ENCODE peak calls at places on chromosomes 6 and 20, in nine cellular contexts. U is activated T-helper 1 cell treated with anti-CD3 and anti-CD28 coated beads, Interleukin-12 subunit alpha, Interleukin-12 subunit beta, Interleukin-2, Interleukin-4 antibody, amounts not matched to agents 30 ng/mL and 10 ng/mL and 1 ng/mL, durations not matched to agents 14 hours and 24 hours and 36 hours; A is kidney; Q is A673; B is NCI-H2081; W is HT-29; J is activated CD8-positive, alpha-beta memory T cell treated with anti-CD3 and anti-CD28 coated beads for 4 hours; M is WERI-Rb-1; Y is BE2C. E is an unnamed sample.

GRCh38 chr6:29791162-29791561 is 36.5 kb upstream of the HLA-G start:
- DNase-seq in U (no peak), A (no peak), Q (no peak), B (no peak), W (no peak), J (no peak), M (no peak), Y (no peak), E (no peak)

GRCh38 chr6:139068846-139069245 is 40.3 kb downstream of the ABRACL start:
- DNase-seq in U (no peak), A (no peak), Q (no peak), B (no peak), W (no peak), J (no peak), M (no peak), Y (no peak), E (no peak)

GRCh38 chr6:130132286-130132701 is 90.5 kb downstream of the SAMD3 start:
- DNase-seq in U (peak; percentile 72), A (no peak), Q (no peak), B (no peak), W (no peak), J (peak; percentile 9), M (no peak), Y (no peak), E (no peak)

GRCh38 chr20:64079273-64080012 is at the start of gene RGS19:
- DNase-seq in U (peak; percentile 75), A (peak; percentile 89), Q (peak; percentile 71), B (peak; percentile 72), W (peak; percentile 80), J (no peak), M (peak; percentile 55), Y (peak; percentile 81), E (peak; percentile 83)

GRCh38 chr20:47990507-47991132 is 205.3 kb upstream of the SULF2 start:
- DNase-seq in U (no peak), A (no peak), Q (no peak), B (no peak), W (no peak), J (no peak), M (no peak), Y (no peak), E (no peak)

GRCh38 chr6:168404560-168404959 is 36.4 kb upstream of the SMOC2 start:
- DNase-seq in U (no peak), A (no peak), Q (no peak), B (no peak), W (no peak), J (no peak), M (no peak), Y (no peak), E (no peak)

GRCh38 chr20:63551068-63551467 is 2.9 kb upstream of the FNDC11 start:
- DNase-seq in U (no peak), A (no peak), Q (no peak), B (no peak), W (no peak), J (no peak), M (no peak), Y (peak; percentile 60), E (no peak)

GRCh38 chr6:31143148-31143547 is 4.3 kb upstream of the PSORS1C2 start:
- DNase-seq in U (no peak), A (no peak), Q (no peak), B (no peak), W (no peak), J (no peak), M (peak; percentile 92), Y (no peak), E (no peak)

GRCh38 chr6:38167598-38167997 is 348.1 kb downstream of the ZFAND3 start:
- DNase-seq in U (no peak), A (no peak), Q (no peak), B (no peak), W (no peak), J (no peak), M (no peak), Y (no peak), E (no peak)

GRCh38 chr6:140300331-140300730 is 925.9 kb upstream of the CITED2 start:
- DNase-seq in U (no peak), A (no peak), Q (no peak), B (no peak), W (no peak), J (no peak), M (no peak), Y (no peak), E (no peak)

GRCh38 chr6:24359640-24360454 is 2.0 kb upstream of the DCDC2 start:
- DNase-seq in U (peak; percentile 70), A (peak; percentile 97), Q (peak; percentile 98), B (peak; percentile 97), W (peak; percentile 89), J (peak; percentile 60), M (peak; percentile 98), Y (peak; percentile 95), E (peak; percentile 73)

GRCh38 chr6:156778615-156779205 is 1.5 kb downstream of the ARID1B start:
- DNase-seq in U (peak; percentile 44), A (peak; percentile 90), Q (peak; percentile 66), B (peak; percentile 21), W (peak; percentile 26), J (no peak), M (peak; percentile 54), Y (peak; percentile 67), E (peak; percentile 48)

GRCh38 chr20:32797160-32797468 is 22.6 kb upstream of the MAPRE1 start:
- DNase-seq in U (no peak), A (no peak), Q (no peak), B (no peak), W (no peak), J (no peak), M (no peak), Y (no peak), E (no peak)

GRCh38 chr6:42471714-42472113 is 20.0 kb upstream of the TRERF1 start:
- DNase-seq in U (no peak), A (no peak), Q (no peak), B (no peak), W (no peak), J (no peak), M (no peak), Y (no peak), E (no peak)

GRCh38 chr6:5286780-5287179 is 25.5 kb downstream of the FARS2 start:
- DNase-seq in U (no peak), A (no peak), Q (no peak), B (no peak), W (no peak), J (no peak), M (no peak), Y (no peak), E (no peak)

GRCh38 chr6:139027620-139028182 is 844 bp upstream of the ABRACL start:
- DNase-seq in U (peak; percentile 7), A (no peak), Q (peak; percentile 13), B (peak; percentile 88), W (peak; percentile 54), J (no peak), M (no peak), Y (no peak), E (peak; percentile 35)

GRCh38 chr20:13995086-13995665 is at the start of gene MACROD2:
- DNase-seq in U (peak; percentile 0), A (peak; percentile 97), Q (peak; percentile 95), B (peak; percentile 98), W (peak; percentile 97), J (no peak), M (peak; percentile 96), Y (peak; percentile 96), E (peak; percentile 28)

GRCh38 chr6:66558189-66558588 is 851.2 kb upstream of the EYS start:
- DNase-seq in U (no peak), A (no peak), Q (peak; percentile 19), B (no peak), W (no peak), J (no peak), M (no peak), Y (peak; percentile 14), E (no peak)

GRCh38 chr20:9792674-9793073 is 46.2 kb downstream of the PAK5 start:
- DNase-seq in U (no peak), A (no peak), Q (no peak), B (no peak), W (no peak), J (no peak), M (no peak), Y (no peak), E (no peak)

GRCh38 chr20:17895641-17896246 is 72.8 kb downstream of the SNX5 start:
- DNase-seq in U (peak; percentile 33), A (peak; percentile 82), Q (no peak), B (no peak), W (no peak), J (no peak), M (no peak), Y (no peak), E (peak; percentile 72)